ENCODE peak calls at places on chromosomes 11 and 22, in five cellular contexts. J is SK-N-SH, Y is upper lobe of left lung, F is tibial nerve, A is A549. L is an unnamed sample.

GRCh38 chr11:6911946-6912345 is 8.9 kb upstream of the OR2D3 start:
- DNase-seq in J (no peak), F (no peak), A (no peak), Y (no peak), L (no peak)

GRCh38 chr11:124463990-124464389 is 18.5 kb upstream of the OR8B8 start:
- DNase-seq in F (no peak), A (no peak), Y (no peak), J (no peak), L (no peak)

GRCh38 chr11:118251858-118252652 is at the start of gene MPZL3:
- DNase-seq in A (peak), Y (peak), F (no peak), J (peak), L (peak)

GRCh38 chr11:70951139-70951804 is 301.1 kb downstream of the SHANK2 start:
- DNase-seq in F (no peak), Y (no peak), A (no peak), J (no peak), L (no peak)

GRCh38 chr11:45576461-45577215 is 88.8 kb downstream of the CHST1 start:
- DNase-seq in F (no peak), J (no peak), A (no peak), Y (no peak), L (no peak)

GRCh38 chr11:2737226-2737590 is 37.4 kb upstream of the KCNQ1OT1 start:
- DNase-seq in A (no peak), F (no peak), J (no peak), Y (no peak), L (no peak)

GRCh38 chr11:118079507-118079906 is 2.6 kb downstream of the TMPRSS4 start:
- DNase-seq in A (no peak), J (no peak), Y (no peak), F (no peak), L (no peak)

GRCh38 chr11:116986521-116987105 is 111.6 kb downstream of the SIK3 start:
- DNase-seq in J (no peak), F (no peak), Y (no peak), A (no peak), L (no peak)

GRCh38 chr11:3148990-3149851 is 15.9 kb downstream of the OSBPL5 start:
- DNase-seq in F (no peak), A (no peak), J (peak), Y (no peak), L (no peak)

GRCh38 chr11:65414776-65415498 is 7.7 kb upstream of the NEAT1 start:
- DNase-seq in A (no peak), Y (no peak), F (peak), J (no peak), L (no peak)

GRCh38 chr11:47571895-47572294 is 6.5 kb downstream of the PTPMT1 start:
- DNase-seq in J (no peak), F (no peak), A (no peak), Y (no peak), L (no peak)

DNA sequence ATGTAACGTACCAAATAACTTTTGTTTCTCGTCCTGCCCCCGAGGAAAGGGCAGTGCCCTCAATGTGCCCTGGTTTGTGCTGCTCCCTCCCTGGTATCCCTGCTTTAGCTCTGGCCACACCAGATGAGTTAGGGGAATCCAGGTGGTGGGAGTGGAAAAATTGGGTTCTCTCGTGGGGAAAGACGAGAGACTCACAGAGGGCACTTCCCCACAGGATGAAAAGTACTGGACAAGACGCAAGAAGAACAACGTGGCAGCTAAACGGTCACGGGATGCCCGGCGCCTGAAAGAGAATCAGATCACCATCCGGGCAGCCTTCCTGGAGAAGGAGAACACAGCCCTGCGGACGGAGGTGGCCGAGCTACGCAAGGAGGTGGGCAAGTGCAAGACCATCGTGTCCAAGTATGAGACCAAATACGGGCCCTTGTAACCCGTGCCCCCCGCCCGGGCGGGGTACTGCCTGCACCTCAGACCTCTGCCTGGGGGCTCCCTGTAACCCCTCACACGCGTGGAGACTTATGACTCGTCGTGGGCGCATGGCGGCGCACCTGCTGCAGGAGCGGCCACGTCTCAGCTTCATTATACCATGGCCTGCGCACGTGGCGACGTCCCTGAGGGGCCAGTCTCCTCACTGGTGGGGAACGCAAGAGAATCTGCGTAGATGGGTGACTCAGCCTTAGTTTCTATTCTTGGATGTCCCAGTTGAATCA is 13.9 kb downstream of the TEF start:
- DNase-seq in F (no peak), J (no peak), Y (no peak), A (no peak), L (no peak)
- TF ChIP-seq EP300 in F (no peak), J (no peak), Y (no peak), A (no peak), L (no peak)

DNA sequence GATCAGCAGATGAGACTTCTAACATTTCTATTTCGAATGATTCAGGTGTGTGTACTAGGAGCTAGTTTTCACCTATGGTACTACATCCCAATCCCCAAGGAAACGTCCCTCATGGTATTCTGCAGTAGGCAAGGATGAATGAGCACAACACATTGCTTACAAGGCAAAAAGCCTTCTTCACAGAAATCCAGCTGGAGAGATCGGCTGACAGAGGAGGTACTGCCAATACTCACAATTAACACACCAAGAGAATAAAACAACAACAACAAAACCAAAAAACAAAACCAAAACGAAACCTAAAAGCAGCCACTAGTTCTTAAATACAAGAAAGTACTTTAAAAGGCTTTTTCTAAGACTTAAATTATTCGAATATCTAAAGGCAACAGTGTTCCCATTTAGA is 101.4 kb downstream of the PICALM start:
- DNase-seq in J (no peak), F (no peak), A (no peak), Y (no peak), L (no peak)
- TF ChIP-seq EP300 in J (no peak), F (no peak), A (no peak), Y (no peak), L (no peak)

DNA sequence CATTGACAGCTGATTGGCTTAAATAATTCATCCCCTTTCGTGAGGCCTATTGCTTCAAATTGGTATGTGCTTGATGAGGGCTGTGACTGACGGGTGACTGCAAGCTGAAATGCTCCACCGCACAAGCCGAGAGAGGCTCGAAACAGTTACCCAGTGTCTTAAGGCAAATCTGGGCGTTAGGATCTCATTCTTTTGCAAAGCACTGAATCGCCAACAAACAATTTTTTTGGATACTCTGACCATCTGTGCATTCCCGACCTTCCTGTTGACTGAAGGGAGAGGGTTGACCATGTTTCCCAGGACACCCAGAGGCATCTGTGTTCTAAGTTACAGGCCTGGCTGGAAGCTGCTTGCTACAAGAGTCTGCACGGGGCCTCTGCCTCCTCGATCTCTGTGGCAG is 32.2 kb downstream of the CACNG2 start:
- DNase-seq in A (no peak), J (no peak), Y (no peak), F (no peak), L (no peak)
- TF ChIP-seq EP300 in A (no peak), J (no peak), Y (no peak), F (no peak), L (no peak)

DNA sequence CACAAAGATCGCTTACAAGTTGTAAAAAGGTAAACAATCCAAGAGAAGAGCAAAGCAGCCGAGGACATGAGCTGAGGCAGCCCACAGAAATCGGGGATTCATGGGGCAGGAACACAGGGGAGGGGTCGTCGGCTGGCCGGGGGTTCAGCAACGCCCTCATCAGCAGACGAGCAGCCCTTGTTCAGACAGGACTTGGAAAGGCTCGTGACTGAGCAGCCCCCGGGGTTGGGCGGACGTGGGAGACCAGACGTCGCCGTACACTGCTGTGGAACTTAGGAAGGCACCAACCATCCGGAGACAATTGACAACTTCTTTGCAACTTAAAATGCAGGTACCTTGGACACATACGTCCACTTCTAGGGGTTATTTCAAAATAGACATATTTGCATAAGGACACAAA is 370.5 kb downstream of the BRD1 start:
- DNase-seq in F (no peak), Y (no peak), A (no peak), J (no peak), L (no peak)
- TF ChIP-seq EP300 in F (no peak), Y (no peak), A (no peak), J (no peak), L (no peak)

GRCh38 chr22:40396882-40397281 is 26.5 kb downstream of the SGSM3 start:
- DNase-seq in A (no peak), F (no peak), J (peak), Y (peak), L (no peak)
- TF ChIP-seq EP300 in A (no peak), F (no peak), J (no peak), Y (no peak), L (no peak)

GRCh38 chr22:46590334-46590733 is 29.9 kb upstream of the GRAMD4 start:
- DNase-seq in F (no peak), Y (peak), A (no peak), J (no peak), L (no peak)

GRCh38 chr22:46593211-46593676 is 26.9 kb upstream of the GRAMD4 start:
- DNase-seq in A (no peak), Y (peak), J (no peak), F (no peak), L (no peak)

GRCh38 chr22:46593996-46594946 is 25.9 kb upstream of the GRAMD4 start:
- DNase-seq in A (no peak), Y (no peak), J (no peak), F (no peak), L (no peak)

GRCh38 chr22:46591890-46592289 is 28.3 kb upstream of the GRAMD4 start:
- DNase-seq in A (no peak), Y (no peak), F (no peak), J (no peak), L (no peak)

DNA sequence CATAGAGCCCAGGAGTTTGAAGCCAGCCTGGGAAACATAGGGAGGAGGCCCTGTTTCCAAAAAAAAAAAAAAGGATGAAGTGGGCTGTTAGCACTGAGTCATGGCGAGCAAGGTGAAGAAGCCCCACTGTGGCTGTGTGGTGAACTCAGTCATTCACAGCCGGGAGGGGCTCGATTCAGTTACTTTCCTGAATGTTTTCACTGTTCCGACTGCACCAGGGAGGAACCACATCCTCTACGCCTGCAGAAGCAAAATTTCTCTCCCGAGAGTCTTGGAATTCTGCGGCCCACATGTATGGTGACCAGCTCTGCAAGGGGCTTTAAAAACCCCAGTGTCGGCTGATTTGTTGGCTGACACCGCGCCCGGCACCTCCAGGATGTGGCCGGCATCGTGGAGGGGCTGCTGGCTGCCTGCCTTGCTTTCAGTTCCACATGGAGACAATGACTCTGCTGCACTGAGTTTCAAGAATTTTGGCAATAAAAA is 27.8 kb upstream of the GRAMD4 start:
- DNase-seq in F (no peak), Y (no peak), J (no peak), A (no peak), L (no peak)
- TF ChIP-seq EP300 in F (no peak), Y (no peak), J (no peak), A (no peak), L (no peak)

DNA sequence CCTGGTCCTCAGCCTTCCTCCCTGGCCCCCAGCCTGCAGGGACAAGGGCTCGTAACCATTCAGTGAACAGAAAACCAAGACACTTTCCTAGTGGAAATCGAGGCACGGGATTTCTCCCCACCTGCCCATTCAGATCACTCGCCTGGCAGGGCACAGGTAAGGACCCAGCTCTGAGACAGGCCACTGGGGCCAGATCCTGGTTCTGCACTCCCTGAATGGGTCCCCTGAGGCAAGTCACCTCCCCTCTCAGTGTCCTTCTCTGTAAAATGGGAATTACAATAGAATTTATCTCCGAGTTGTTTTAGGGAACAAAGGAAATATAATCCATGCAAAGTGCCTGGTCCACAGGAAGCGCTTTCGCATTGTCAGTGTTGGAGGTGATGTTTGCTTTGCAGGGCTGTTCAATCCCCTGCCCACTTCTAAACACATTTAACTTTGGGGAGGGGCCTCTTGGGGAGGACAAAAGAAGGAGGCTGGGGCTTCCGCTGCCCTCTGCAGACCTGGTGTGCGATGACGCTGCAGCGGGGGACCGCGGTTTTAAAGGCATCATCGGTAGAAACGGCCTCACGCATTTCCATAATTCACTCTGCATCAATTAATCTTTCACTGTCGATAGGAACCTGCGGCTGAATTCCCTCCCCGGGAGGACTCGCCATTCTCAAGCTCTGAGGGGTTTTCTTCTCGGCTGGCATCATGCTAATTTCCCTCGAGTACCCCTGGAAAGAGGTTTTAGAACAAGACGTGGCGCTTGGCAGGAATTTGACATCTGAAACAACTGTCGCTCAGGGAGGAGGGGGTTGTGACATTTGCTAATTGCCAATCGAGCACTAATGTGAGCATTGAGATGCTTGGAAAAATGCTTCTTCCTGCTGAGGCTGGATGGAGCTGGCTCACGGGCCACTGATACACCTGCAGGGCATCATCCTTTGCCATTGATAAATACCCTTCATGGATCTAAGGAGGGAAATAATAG is 70.5 kb upstream of the FGF3 start:
- DNase-seq in F (no peak), Y (no peak), A (no peak), J (no peak), L (no peak)
- TF ChIP-seq EP300 in F (no peak), Y (no peak), A (no peak), J (no peak), L (no peak)

GRCh38 chr11:78045851-78046485 is 17.7 kb upstream of the THRSP start:
- DNase-seq in J (peak), F (peak), Y (peak), A (peak), L (peak)
- TF ChIP-seq EP300 in J (no peak), F (peak), Y (no peak), A (no peak), L (no peak)

L was measured in ovary.